ENCODE peak calls at places on chromosome 15, in nine cellular contexts. Y is WERI-Rb-1, L is brain microvascular endothelial cell, C is spleen, A is psoas muscle, K is cardiac muscle cell, M is ovary, I is neuronal stem cell, T is GM23248. X is an unnamed sample. For H3K36me3, the result is how much of the 10 kb centered on the place peaks cover.

GRCh38 chr15:81754078-81754477 is 291.7 kb downstream of the MEX3B start:
- DNase-seq in Y (no peak), L (no peak), C (no peak), A (no peak), K (peak), M (no peak), I (no peak), T (no peak), X (no peak)

GRCh38 chr15:53786421-53786820 is 27.0 kb upstream of the WDR72 start:
- DNase-seq in Y (no peak), L (no peak), C (no peak), A (no peak), K (no peak), M (no peak), I (no peak), T (no peak), X (no peak)

GRCh38 chr15:99906793-99907192 is 173.6 kb upstream of the LYSMD4 start:
- DNase-seq in Y (no peak), L (no peak), C (no peak), A (no peak), K (no peak), M (no peak), I (no peak), T (no peak), X (no peak)

GRCh38 chr15:53837263-53837662 is 77.8 kb upstream of the WDR72 start:
- DNase-seq in Y (peak), L (no peak), C (no peak), A (no peak), K (no peak), M (no peak), I (no peak), T (no peak), X (peak)

GRCh38 chr15:76987276-76987675 is 7.7 kb upstream of the PSTPIP1 start:
- DNase-seq in Y (no peak), L (no peak), C (no peak), A (no peak), K (no peak), M (no peak), I (no peak), T (no peak), X (no peak)

GRCh38 chr15:39191871-39192281 is 389.0 kb upstream of the THBS1 start:
- DNase-seq in Y (no peak), L (peak), C (no peak), A (no peak), K (peak), M (no peak), I (no peak), T (peak), X (no peak)

GRCh38 chr15:63407612-63408011 is 26.0 kb upstream of the CA12 start:
- DNase-seq in Y (no peak), L (no peak), C (no peak), A (no peak), K (no peak), M (no peak), I (no peak), T (no peak), X (no peak)

GRCh38 chr15:86491118-86491517 is 411.4 kb downstream of the AGBL1 start:
- DNase-seq in Y (no peak), L (no peak), C (no peak), A (no peak), K (no peak), M (no peak), I (no peak), T (no peak), X (no peak)

GRCh38 chr15:79837846-79838245 is 59.0 kb downstream of the MTHFS start:
- DNase-seq in Y (no peak), L (no peak), C (no peak), A (no peak), K (no peak), M (no peak), I (no peak), T (no peak), X (no peak)

GRCh38 chr15:87816016-87816415 is 440.5 kb downstream of the NTRK3 start:
- DNase-seq in Y (no peak), L (no peak), C (no peak), A (no peak), K (no peak), M (no peak), I (no peak), T (peak), X (no peak)

GRCh38 chr15:26166429-26166828 is 303.3 kb upstream of the ATP10A start:
- DNase-seq in Y (no peak), L (no peak), C (no peak), A (no peak), K (no peak), M (no peak), I (no peak), T (no peak), X (no peak)

GRCh38 chr15:89018235-89018634 is 70.0 kb upstream of the ABHD2 start:
- DNase-seq in Y (no peak), L (no peak), C (no peak), A (peak), K (peak), M (peak), I (no peak), T (peak), X (no peak)

GRCh38 chr15:37053070-37053653 is 47.2 kb downstream of the MEIS2 start:
- DNase-seq in Y (no peak), L (peak), C (no peak), A (no peak), K (peak), M (no peak), I (no peak), T (peak), X (no peak)

GRCh38 chr15:92149029-92149428 is 244.7 kb upstream of the ST8SIA2 start:
- DNase-seq in Y (no peak), L (no peak), C (no peak), A (no peak), K (no peak), M (no peak), I (no peak), T (peak), X (no peak)

GRCh38 chr15:38868326-38869114 is 303.9 kb upstream of the RASGRP1 start:
- DNase-seq in Y (no peak), L (peak), C (no peak), A (peak), K (peak), M (no peak), I (no peak), T (peak), X (no peak)

GRCh38 chr15:25246641-25247417 is 192.0 kb downstream of the UBE3A start:
- DNase-seq in Y (peak), L (no peak), C (peak), A (peak), K (no peak), M (peak), I (no peak), T (no peak), X (peak)

GRCh38 chr15:66721020-66721419 is 19.0 kb downstream of the SMAD6 start:
- DNase-seq in Y (no peak), L (no peak), C (peak), A (no peak), K (no peak), M (no peak), I (no peak), T (no peak), X (no peak)
- H3K36me3 ChIP-seq in Y (under half), L (under half), C (under half), A (under half), K (half or more), M (under half), I (under half), T (under half), X (under half)

DNA sequence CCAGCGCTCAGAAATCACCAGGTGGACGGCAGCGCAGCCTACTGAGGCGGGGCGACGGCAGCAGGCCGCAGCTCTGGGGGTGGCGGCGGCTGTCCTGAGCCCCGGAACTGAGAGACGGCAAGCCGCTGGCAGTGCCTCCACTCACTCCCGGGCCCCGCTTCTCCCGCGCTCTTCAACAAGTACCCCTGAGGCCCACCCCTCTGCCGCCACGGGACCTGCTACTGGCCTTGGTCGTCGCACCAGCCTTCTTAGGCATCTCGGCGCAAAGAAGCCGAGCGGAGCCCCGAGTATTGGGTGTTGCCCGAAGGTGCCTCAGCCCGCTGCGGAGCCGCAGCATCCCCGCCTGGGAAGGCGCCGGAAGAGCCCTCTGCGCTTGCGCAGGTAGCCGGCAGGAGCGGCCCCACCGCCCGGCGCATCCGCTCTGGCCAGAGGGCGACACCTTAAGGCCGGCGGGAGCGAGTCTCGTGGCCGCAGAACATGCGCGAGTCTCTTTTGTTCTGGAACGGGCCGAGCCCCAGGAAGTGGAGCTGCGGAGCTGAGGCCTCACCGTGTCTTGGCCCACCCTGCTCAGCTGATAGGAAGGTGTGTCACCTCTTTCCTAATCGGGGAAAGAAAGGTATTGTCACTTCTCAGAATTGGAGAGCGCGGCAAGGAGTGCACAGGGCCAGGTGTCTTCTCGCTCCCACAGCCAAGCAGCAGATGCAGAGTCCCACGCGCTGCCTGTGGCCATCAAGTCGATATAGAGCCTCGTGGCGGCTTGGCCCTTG is at the start of gene C15orf40:
- DNase-seq in Y (peak), L (peak), C (peak), A (peak), K (peak), M (peak), I (peak), T (peak), X (peak)
- H3K36me3 ChIP-seq in Y (under half), L (under half), C (under half), A (under half), K (under half), M (under half), I (under half), T (under half), X (under half)

GRCh38 chr15:78012643-78013077 is 64.9 kb downstream of the TBC1D2B start:
- DNase-seq in Y (no peak), L (no peak), C (no peak), A (no peak), K (peak), M (peak), I (no peak), T (no peak), X (peak)

GRCh38 chr15:78007965-78008886 is 69.3 kb downstream of the TBC1D2B start:
- DNase-seq in Y (no peak), L (peak), C (no peak), A (peak), K (peak), M (peak), I (no peak), T (peak), X (peak)

GRCh38 chr15:78006567-78007205 is 70.8 kb downstream of the TBC1D2B start:
- DNase-seq in Y (no peak), L (no peak), C (no peak), A (no peak), K (no peak), M (no peak), I (no peak), T (no peak), X (peak)

GRCh38 chr15:78007211-78007956 is 70.1 kb downstream of the TBC1D2B start:
- DNase-seq in Y (no peak), L (no peak), C (no peak), A (no peak), K (no peak), M (no peak), I (no peak), T (no peak), X (no peak)

DNA sequence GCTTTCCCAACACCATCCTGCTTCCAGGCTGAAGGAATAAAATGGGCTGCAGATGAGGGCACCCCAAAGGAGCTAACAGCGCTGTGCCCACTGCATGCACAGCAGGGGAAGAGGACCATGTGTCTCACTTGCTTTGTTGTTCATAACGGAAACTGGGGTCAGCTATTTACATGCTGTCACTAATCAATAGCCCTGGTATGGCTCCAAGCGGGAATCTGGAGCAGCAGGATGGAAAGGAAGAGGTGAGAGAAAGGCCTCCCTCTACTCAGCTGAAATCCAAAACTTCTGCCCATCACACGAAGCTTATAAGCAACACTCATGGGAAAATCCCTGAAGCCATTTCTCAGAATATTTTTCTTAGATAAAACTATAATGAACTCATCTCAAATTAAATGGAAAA is 67.4 kb downstream of the TBC1D2B start:
- DNase-seq in Y (no peak), L (no peak), C (no peak), A (no peak), K (no peak), M (no peak), I (no peak), T (no peak), X (no peak)
- H3K36me3 ChIP-seq in Y (under half), L (half or more), C (under half), A (under half), K (under half), M (under half), I (under half), T (under half), X (under half)

GRCh38 chr15:85006201-85006600 is 24.5 kb downstream of the PDE8A start:
- DNase-seq in Y (no peak), L (no peak), C (no peak), A (no peak), K (no peak), M (no peak), I (no peak), T (no peak), X (no peak)
- H3K36me3 ChIP-seq in Y (under half), L (under half), C (under half), A (under half), K (under half), M (under half), I (under half), T (under half), X (under half)

GRCh38 chr15:74449643-74450205 is 11.2 kb downstream of the UBL7 start:
- DNase-seq in Y (no peak), L (no peak), C (peak), A (no peak), K (no peak), M (no peak), I (no peak), T (no peak), X (no peak)
- H3K36me3 ChIP-seq in Y (under half), L (under half), C (under half), A (under half), K (under half), M (under half), I (half or more), T (under half), X (half or more)

GRCh38 chr15:90916461-90916860 is 13.4 kb downstream of the MAN2A2 start:
- DNase-seq in Y (no peak), L (no peak), C (peak), A (no peak), K (no peak), M (no peak), I (no peak), T (no peak), X (no peak)
- H3K36me3 ChIP-seq in Y (under half), L (under half), C (under half), A (under half), K (under half), M (under half), I (half or more), T (under half), X (half or more)

X was measured in upper lobe of left lung.